ENCODE peak calls at places on chromosomes 6 and 20, in eight cellular contexts. C, D, A, N, K, G, O and S are unnamed samples.
A peak's percentile ranks its signal among the peaks of the same experiment; 100 is the strongest.

GRCh38 chr6:13991393-13991792 is 66.6 kb downstream of the RNF182 start:
- DNase-seq in A (no peak), C (no peak), K (no peak), G (no peak), N (no peak), D (no peak), O (no peak), S (no peak)

GRCh38 chr6:163533443-163533842 is 118.9 kb downstream of the QKI start:
- DNase-seq in D (no peak), G (peak; percentile 34), N (no peak), K (no peak), O (peak; percentile 96), A (peak; percentile 78), C (no peak), S (peak; percentile 69)

GRCh38 chr6:116268589-116269293 is 11.0 kb downstream of the TSPYL1 start:
- DNase-seq in C (peak; percentile 68), N (no peak), O (peak; percentile 89), G (no peak), K (no peak), A (peak; percentile 81), D (no peak), S (peak; percentile 42)

GRCh38 chr6:13349811-13350506 is 21.6 kb upstream of the TBC1D7 start:
- DNase-seq in G (no peak), D (no peak), C (no peak), K (no peak), O (no peak), N (no peak), A (no peak), S (no peak)

GRCh38 chr20:58463231-58463630 is 52.0 kb downstream of the APCDD1L start:
- DNase-seq in D (no peak), O (peak; percentile 49), C (no peak), N (no peak), G (no peak), K (no peak), A (no peak), S (no peak)

GRCh38 chr6:125111219-125111983 is 42.2 kb upstream of the TPD52L1 start:
- DNase-seq in C (no peak), K (no peak), A (peak; percentile 14), O (peak; percentile 39), N (no peak), D (no peak), G (no peak), S (no peak)

GRCh38 chr6:52508261-52508739 is 68.6 kb downstream of the TRAM2 start:
- DNase-seq in K (no peak), G (no peak), A (no peak), O (no peak), C (no peak), N (no peak), D (no peak), S (no peak)

GRCh38 chr6:149127212-149127611 is 190.3 kb upstream of the TAB2 start:
- DNase-seq in N (no peak), O (peak; percentile 73), A (peak; percentile 20), D (no peak), K (no peak), G (no peak), C (no peak), S (no peak)

GRCh38 chr20:19673575-19673974 is 84.5 kb upstream of the RIN2 start:
- DNase-seq in D (no peak), G (no peak), O (peak; percentile 27), K (no peak), N (no peak), A (peak; percentile 54), C (no peak), S (no peak)

GRCh38 chr20:5181955-5182354 is 55.1 kb downstream of the CDS2 start:
- DNase-seq in K (no peak), C (no peak), G (no peak), N (no peak), D (no peak), O (peak; percentile 84), A (no peak), S (no peak)

GRCh38 chr20:24441600-24441999 is 27.8 kb upstream of the SYNDIG1 start:
- DNase-seq in G (no peak), C (no peak), K (no peak), N (no peak), A (no peak), O (no peak), D (no peak), S (no peak)

GRCh38 chr6:28923318-28924102 is at the start of gene TRIM27:
- DNase-seq in G (peak; percentile 95), C (peak; percentile 57), O (peak; percentile 71), D (peak; percentile 92), A (peak; percentile 84), N (peak; percentile 95), K (peak; percentile 90), S (no peak)

GRCh38 chr6:20693466-20694063 is 159.3 kb downstream of the CDKAL1 start:
- DNase-seq in C (no peak), N (no peak), K (no peak), A (peak; percentile 47), G (no peak), O (peak; percentile 72), D (no peak), S (peak; percentile 50)

DNA sequence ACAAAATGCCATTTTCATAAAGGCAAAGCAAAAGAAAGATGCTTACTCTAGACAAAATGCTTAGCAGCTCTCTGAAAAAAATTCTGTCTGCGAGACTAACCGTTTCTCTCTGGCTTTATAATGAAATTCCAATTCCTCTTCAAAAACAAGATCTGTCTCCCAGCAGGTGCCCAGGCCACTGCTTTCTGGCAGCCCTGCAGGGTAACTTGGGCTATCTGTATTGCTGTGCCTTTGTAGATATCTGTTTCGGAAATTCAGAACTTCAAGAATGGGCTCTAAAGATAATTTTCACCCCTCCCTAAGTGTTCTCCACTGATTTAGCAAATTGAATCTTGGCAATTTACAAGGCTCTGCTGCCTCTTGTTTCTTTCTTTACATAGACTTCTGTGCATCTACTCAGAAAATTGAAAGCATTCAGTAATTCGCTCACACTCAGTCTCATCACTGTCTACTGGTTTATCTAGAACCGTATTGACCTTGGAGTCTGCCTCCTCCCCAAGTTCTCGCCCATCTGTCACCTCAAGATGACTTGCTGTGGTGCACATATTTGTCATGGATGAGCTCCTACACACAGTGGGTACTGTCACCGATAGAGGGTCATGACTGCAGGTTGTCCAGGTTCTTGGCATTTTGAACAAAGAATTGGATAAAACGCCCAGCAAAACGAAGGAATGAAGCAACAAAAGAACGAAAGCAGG is 26.4 kb upstream of the FABP7 start:
- DNase-seq in D (no peak), A (no peak), N (no peak), G (no peak), C (no peak), O (no peak), K (no peak), S (no peak)
- H3K4me3 ChIP-seq in D (peak overlapping the region; percentile 6), A (no peak overlapping the region), N (no peak overlapping the region), G (no peak overlapping the region), C (no peak overlapping the region), O (no peak overlapping the region), K (no peak overlapping the region), S (no peak overlapping the region)

GRCh38 chr20:47642118-47642517 is 140.4 kb downstream of the NCOA3 start:
- DNase-seq in G (no peak), C (no peak), N (no peak), O (no peak), D (no peak), A (no peak), K (no peak), S (no peak)
- TF ChIP-seq CTCF in G (no peak), C (no peak), N (no peak), O (no peak), D (no peak), A (no peak), K (no peak), S (no peak)

GRCh38 chr6:22027226-22027725 is 269.6 kb downstream of the PRL start:
- DNase-seq in G (no peak), N (no peak), O (no peak), C (no peak), D (no peak), K (no peak), A (no peak), S (no peak)

GRCh38 chr6:22024004-22024403 is 272.8 kb downstream of the PRL start:
- DNase-seq in N (no peak), K (no peak), G (no peak), C (no peak), D (no peak), A (no peak), O (no peak), S (no peak)

GRCh38 chr6:22025468-22026159 is 271.2 kb downstream of the PRL start:
- DNase-seq in D (no peak), C (no peak), G (peak; percentile 35), N (peak; percentile 88), O (peak; percentile 64), K (no peak), A (peak; percentile 74), S (no peak)

GRCh38 chr6:22026160-22026678 is 270.6 kb downstream of the PRL start:
- DNase-seq in K (no peak), A (no peak), G (no peak), C (no peak), O (no peak), D (no peak), N (no peak), S (no peak)

DNA sequence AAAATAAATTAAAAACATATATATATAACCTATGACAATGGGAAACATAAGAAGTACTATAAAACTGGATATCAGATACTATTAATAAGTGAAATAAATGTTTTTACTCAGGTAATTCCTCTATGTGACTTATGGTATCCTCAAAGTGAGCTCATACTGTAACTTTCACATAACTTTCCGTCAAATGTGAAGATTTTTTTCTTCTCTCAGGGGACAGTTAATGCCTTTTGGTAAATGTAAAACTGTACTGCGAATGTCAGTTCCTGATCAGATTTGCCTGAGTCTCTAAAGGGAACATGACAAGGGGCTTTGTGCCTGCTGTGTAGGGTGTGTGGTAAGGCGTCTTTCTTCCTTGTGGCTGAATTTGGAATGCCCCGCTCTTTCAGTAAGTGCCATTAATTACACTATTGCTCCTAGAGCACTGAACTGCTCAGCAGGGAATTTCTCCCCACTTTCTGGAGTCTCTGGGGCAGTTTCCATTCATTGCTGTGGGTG is 271.8 kb downstream of the PRL start:
- DNase-seq in D (no peak), C (no peak), A (no peak), N (no peak), K (no peak), O (no peak), G (no peak), S (no peak)
- H3K4me3 ChIP-seq in D (no peak overlapping the region), C (no peak overlapping the region), A (no peak overlapping the region), N (peak overlapping the region; percentile 61), K (no peak overlapping the region), O (no peak overlapping the region), G (no peak overlapping the region), S (no peak overlapping the region)

GRCh38 chr6:16759181-16759645 is 2.0 kb downstream of the ATXN1 start:
- DNase-seq in A (no peak), C (no peak), O (peak; percentile 26), D (no peak), N (no peak), G (peak; percentile 27), K (no peak), S (no peak)

GRCh38 chr6:16760536-16761468 is at the start of gene ATXN1:
- DNase-seq in G (peak; percentile 75), C (no peak), K (peak; percentile 57), D (peak; percentile 62), N (peak; percentile 81), O (peak; percentile 65), A (peak; percentile 65), S (no peak)

GRCh38 chr6:16758163-16758975 is 2.9 kb downstream of the ATXN1 start:
- DNase-seq in K (no peak), D (no peak), N (peak; percentile 68), A (no peak), C (no peak), G (no peak), O (peak; percentile 34), S (no peak)

GRCh38 chr6:16761469-16762264 is 407 bp upstream of the ATXN1 start:
- DNase-seq in O (peak; percentile 84), N (peak; percentile 95), G (peak; percentile 92), C (peak; percentile 74), K (peak; percentile 90), A (peak; percentile 89), D (peak; percentile 89), S (no peak)

GRCh38 chr6:16759646-16760535 is 1.4 kb downstream of the ATXN1 start:
- DNase-seq in A (peak; percentile 87), D (peak; percentile 91), G (peak; percentile 90), C (no peak), N (peak; percentile 90), K (peak; percentile 90), O (peak; percentile 83), S (no peak)
- TF ChIP-seq CTCF in A (peak; percentile 4), D (no peak), G (no peak), C (no peak), N (peak; percentile 28), K (peak; percentile 5), O (no peak), S (peak; percentile 22)